ENCODE peak calls at places on chromosomes 5 and 9, in six cellular contexts. Z, A, F, T, V and N are unnamed samples.

GRCh38 chr5:61052870-61053269 is 107.9 kb downstream of the NDUFAF2 start:
- DNase-seq in Z (peak), A (peak), F (no peak), T (peak), V (no peak), N (no peak)

GRCh38 chr5:402615-403359 is 40.2 kb upstream of the EXOC3 start:
- DNase-seq in Z (no peak), A (no peak), F (peak), T (no peak), V (peak), N (peak)

GRCh38 chr5:125257057-125257970 is 510.9 kb upstream of the ZNF608 start:
- DNase-seq in Z (no peak), A (no peak), F (no peak), T (no peak), V (no peak), N (no peak)

GRCh38 chr5:35264509-35264908 is 34.2 kb upstream of the PRLR start:
- DNase-seq in Z (no peak), A (no peak), F (no peak), T (no peak), V (no peak), N (no peak)

GRCh38 chr5:71563161-71563560 is 24.0 kb upstream of the MCCC2 start:
- DNase-seq in Z (no peak), A (no peak), F (no peak), T (no peak), V (no peak), N (no peak)

GRCh38 chr5:91245074-91245452 is 138.1 kb downstream of the ARRDC3 start:
- DNase-seq in Z (no peak), A (no peak), F (no peak), T (no peak), V (no peak), N (no peak)

GRCh38 chr5:84091400-84091799 is 293.3 kb downstream of the EDIL3 start:
- DNase-seq in Z (no peak), A (peak), F (peak), T (no peak), V (no peak), N (no peak)

GRCh38 chr9:136107155-136107952 is 11.3 kb downstream of the TMEM250 start:
- DNase-seq in Z (no peak), A (no peak), F (peak), T (no peak), V (peak), N (no peak)

GRCh38 chr5:6700074-6700685 is 13.1 kb upstream of the TENT4A start:
- DNase-seq in Z (no peak), A (no peak), F (no peak), T (no peak), V (no peak), N (no peak)

GRCh38 chr5:60332244-60333018 is 367.5 kb downstream of the DEPDC1B start:
- DNase-seq in Z (peak), A (no peak), F (no peak), T (peak), V (no peak), N (no peak)

GRCh38 chr5:102865510-102866314 is 110.6 kb downstream of the PAM start:
- DNase-seq in Z (peak), A (peak), F (peak), T (peak), V (peak), N (peak)

GRCh38 chr5:35136386-35136785 is 88.6 kb upstream of the AGXT2 start:
- DNase-seq in Z (no peak), A (peak), F (peak), T (peak), V (no peak), N (no peak)

GRCh38 chr9:137580958-137581331 is 2.2 kb upstream of the DPH7 start:
- DNase-seq in Z (no peak), A (no peak), F (no peak), T (no peak), V (no peak), N (no peak)

GRCh38 chr9:104858271-104858670 is 69.7 kb downstream of the ABCA1 start:
- DNase-seq in Z (no peak), A (no peak), F (no peak), T (peak), V (no peak), N (no peak)
- TF ChIP-seq CTCF in Z (no peak), A (no peak), F (no peak), T (no peak), V (no peak), N (no peak)

GRCh38 chr5:168072665-168073064 is 218.8 kb upstream of the WWC1 start:
- DNase-seq in Z (no peak), A (no peak), F (no peak), T (no peak), V (no peak), N (no peak)

GRCh38 chr5:168075387-168075786 is 216.1 kb upstream of the WWC1 start:
- DNase-seq in Z (no peak), A (no peak), F (no peak), T (no peak), V (no peak), N (no peak)

GRCh38 chr5:168073311-168073710 is 218.1 kb upstream of the WWC1 start:
- DNase-seq in Z (no peak), A (no peak), F (no peak), T (no peak), V (no peak), N (no peak)

GRCh38 chr5:168073991-168074800 is 217.2 kb upstream of the WWC1 start:
- DNase-seq in Z (no peak), A (no peak), F (no peak), T (no peak), V (no peak), N (no peak)

DNA sequence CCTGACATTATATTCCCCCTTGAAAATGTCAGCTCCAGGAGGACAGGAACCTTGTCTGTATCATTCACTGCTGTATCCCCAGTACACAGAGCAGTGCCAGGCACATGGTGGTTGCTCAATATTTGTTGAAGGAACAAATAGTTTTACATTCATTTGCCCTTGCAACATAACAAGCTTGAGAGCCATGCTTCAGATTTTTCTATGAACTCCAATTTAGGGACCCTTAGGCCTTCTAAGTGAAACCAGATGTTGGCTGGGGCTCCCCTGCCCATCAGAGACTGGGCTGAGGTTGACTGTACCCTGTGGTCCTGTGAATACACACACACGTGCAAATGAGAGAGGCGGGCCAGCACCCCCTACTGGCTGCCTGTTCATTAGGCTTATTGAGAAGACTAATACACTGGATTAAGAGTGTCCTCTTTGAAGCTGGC is 214.9 kb upstream of the WWC1 start:
- DNase-seq in Z (no peak), A (peak), F (peak), T (peak), V (no peak), N (no peak)
- TF ChIP-seq CTCF in Z (peak), A (peak), F (peak), T (peak), V (no peak), N (no peak)

GRCh38 chr9:32550046-32550608 is 2.0 kb upstream of the SMIM27 start:
- DNase-seq in Z (peak), A (peak), F (no peak), T (peak), V (no peak), N (no peak)

GRCh38 chr9:32551491-32552049 is 557 bp upstream of the SMIM27 start:
- DNase-seq in Z (peak), A (peak), F (peak), T (no peak), V (peak), N (peak)

GRCh38 chr9:32550609-32551490 is 1.3 kb upstream of the SMIM27 start:
- DNase-seq in Z (peak), A (peak), F (peak), T (peak), V (peak), N (peak)

GRCh38 chr9:32554107-32554506 is 1.7 kb upstream of the TOPORS start:
- DNase-seq in Z (no peak), A (no peak), F (no peak), T (peak), V (no peak), N (no peak)

GRCh38 chr9:32552172-32552872 is at the start of the genes SMIM27 and TOPORS:
- DNase-seq in Z (peak), A (peak), F (peak), T (peak), V (peak), N (peak)
- TF ChIP-seq CTCF in Z (no peak), A (no peak), F (no peak), T (no peak), V (no peak), N (no peak)

GRCh38 chr5:44862808-44863207 is 54.1 kb downstream of the MRPS30 start:
- DNase-seq in Z (peak), A (no peak), F (peak), T (peak), V (no peak), N (no peak)
- TF ChIP-seq CTCF in Z (peak), A (peak), F (peak), T (peak), V (no peak), N (no peak)

DNA sequence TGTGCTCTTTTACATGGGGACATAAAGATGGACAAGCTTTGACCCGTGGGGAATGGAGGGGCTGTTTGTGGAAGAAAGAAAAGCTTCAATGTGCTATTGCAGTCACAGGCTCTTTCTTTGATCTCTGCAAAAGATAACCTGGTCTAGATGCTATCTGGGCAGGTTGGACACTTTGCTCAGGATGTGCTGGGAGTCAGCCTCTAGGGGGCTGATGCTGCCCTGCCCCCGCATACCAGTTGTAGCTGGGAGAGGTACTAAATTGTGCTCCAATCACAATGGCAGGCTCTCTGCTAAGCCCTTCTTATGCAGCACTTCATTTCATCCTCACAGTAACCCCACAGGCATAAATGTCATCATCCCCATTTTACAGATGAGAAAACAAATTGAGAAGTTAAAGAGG is 67.2 kb downstream of the PSD2 start:
- DNase-seq in Z (no peak), A (no peak), F (no peak), T (no peak), V (no peak), N (no peak)
- TF ChIP-seq CTCF in Z (no peak), A (no peak), F (no peak), T (no peak), V (no peak), N (no peak)

GRCh38 chr5:92687793-92688467 is 893.1 kb downstream of the NR2F1-AS1 start:
- DNase-seq in Z (peak), A (peak), F (peak), T (peak), V (no peak), N (no peak)
- TF ChIP-seq CTCF in Z (peak), A (peak), F (no peak), T (peak), V (no peak), N (no peak)

GRCh38 chr9:105656131-105656921 is 5.9 kb upstream of the TAL2 start:
- DNase-seq in Z (peak), A (peak), F (peak), T (no peak), V (peak), N (peak)
- TF ChIP-seq CTCF in Z (peak), A (peak), F (peak), T (no peak), V (no peak), N (no peak)

DNA sequence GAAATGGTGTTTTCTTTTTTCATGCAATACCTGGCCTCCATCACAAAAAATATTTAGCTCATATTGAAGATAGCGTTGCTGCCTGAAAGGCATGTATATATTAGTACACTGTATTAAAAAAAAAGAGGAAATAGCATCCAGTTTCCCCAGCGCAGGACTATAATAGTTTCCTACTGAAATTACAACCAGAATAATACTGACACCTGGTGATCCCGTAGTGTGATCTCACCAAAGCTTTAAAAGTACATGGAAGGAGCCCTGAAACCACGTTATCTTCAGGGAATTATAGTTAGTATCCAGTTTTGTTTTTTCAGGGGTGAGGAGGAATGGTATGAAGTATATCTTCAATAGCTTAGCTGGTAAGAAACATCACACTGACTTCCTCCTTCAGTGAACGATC is 264.9 kb downstream of the CD180 start:
- DNase-seq in Z (no peak), A (no peak), F (no peak), T (no peak), V (no peak), N (no peak)
- TF ChIP-seq CTCF in Z (no peak), A (no peak), F (no peak), T (no peak), V (no peak), N (no peak)

DNA sequence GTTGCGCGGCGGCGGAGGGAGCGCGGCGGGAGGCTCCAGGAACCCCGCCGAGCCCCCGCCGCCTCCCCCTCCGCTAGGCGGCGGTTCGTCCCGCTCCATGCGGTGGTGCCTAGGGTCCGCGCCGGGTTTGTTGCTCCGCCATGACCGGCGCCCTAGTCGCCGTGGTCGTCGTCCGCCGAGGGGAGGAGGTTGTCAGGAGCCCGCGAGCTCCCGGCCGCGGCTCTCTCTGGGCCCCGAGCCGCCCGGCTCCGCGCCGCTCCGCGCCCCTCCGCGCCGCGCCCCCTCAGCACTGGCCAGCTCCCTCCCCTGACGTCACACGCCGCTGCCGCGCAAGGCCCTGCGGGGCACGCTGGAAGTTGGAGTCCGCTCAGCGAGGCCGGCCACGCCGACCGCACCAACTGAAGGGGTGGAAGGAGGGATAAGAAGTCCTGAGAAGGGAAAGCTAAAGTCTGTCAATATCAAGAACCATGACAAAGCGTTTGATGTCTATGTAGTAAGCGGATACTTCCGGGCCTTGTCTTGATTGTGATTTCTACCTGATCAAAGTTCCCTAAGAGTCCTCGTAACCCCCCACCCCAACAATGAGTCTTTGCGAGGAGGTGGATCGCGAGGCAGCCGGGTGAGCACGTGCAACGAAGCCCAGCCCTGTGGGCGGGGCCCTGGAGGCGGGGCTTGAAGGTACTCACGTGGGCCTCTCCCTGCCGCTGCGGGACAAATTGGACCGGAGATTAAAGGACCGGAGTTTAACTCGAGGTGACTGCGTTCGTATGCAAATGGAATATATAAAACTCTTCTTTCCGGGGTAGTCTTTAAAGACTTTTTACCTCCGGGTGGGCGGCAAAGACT is at the start of gene NR6A1:
- DNase-seq in Z (peak), A (peak), F (peak), T (peak), V (peak), N (peak)
- TF ChIP-seq CTCF in Z (peak), A (peak), F (peak), T (no peak), V (peak), N (no peak)

GRCh38 chr5:8993031-8993430 is 552.8 kb downstream of the SEMA5A start:
- DNase-seq in Z (no peak), A (peak), F (peak), T (peak), V (no peak), N (no peak)
- TF ChIP-seq CTCF in Z (no peak), A (peak), F (peak), T (peak), V (no peak), N (no peak)